ENCODE peak calls at places on chromosome 6, in seven cellular contexts. One of them, this sample, is unnamed.

GRCh38 chr6:56475736-56476457 is 166.8 kb downstream of the DST start:
- DNase-seq in Peyer's patch: no peak
- DNase-seq in breast epithelium: no peak
- DNase-seq in lung: no peak
- DNase-seq in left lung: no peak
- DNase-seq in HepG2: peak; percentile 7
- DNase-seq in naive thymus-derived CD4-positive, alpha-beta T cell: no peak
- DNase-seq in this sample: no peak

GRCh38 chr6:25945175-25945574 is 14.7 kb upstream of the SLC17A2 start:
- DNase-seq in left lung: no peak
- DNase-seq in breast epithelium: no peak
- DNase-seq in Peyer's patch: no peak
- DNase-seq in lung: no peak
- DNase-seq in HepG2: no peak
- DNase-seq in naive thymus-derived CD4-positive, alpha-beta T cell: no peak
- DNase-seq in this sample: no peak

GRCh38 chr6:166515072-166515810 is 71.2 kb downstream of the RAMACL start:
- DNase-seq in naive thymus-derived CD4-positive, alpha-beta T cell: no peak
- DNase-seq in lung: no peak
- DNase-seq in breast epithelium: no peak
- DNase-seq in Peyer's patch: peak; percentile 48
- DNase-seq in left lung: no peak
- DNase-seq in HepG2: peak; percentile 14
- DNase-seq in this sample: no peak

GRCh38 chr6:122869437-122870024 is 80.5 kb downstream of the SMPDL3A start:
- DNase-seq in HepG2: peak; percentile 53
- DNase-seq in Peyer's patch: peak; percentile 51
- DNase-seq in naive thymus-derived CD4-positive, alpha-beta T cell: no peak
- DNase-seq in left lung: no peak
- DNase-seq in breast epithelium: no peak
- DNase-seq in lung: no peak
- DNase-seq in this sample: no peak

GRCh38 chr6:20490591-20490990 is 43.7 kb upstream of the CDKAL1 start:
- DNase-seq in Peyer's patch: no peak
- DNase-seq in lung: no peak
- DNase-seq in left lung: no peak
- DNase-seq in breast epithelium: no peak
- DNase-seq in HepG2: no peak
- DNase-seq in naive thymus-derived CD4-positive, alpha-beta T cell: no peak
- DNase-seq in this sample: no peak

GRCh38 chr6:169328112-169328801 is 74.6 kb upstream of the THBS2 start:
- DNase-seq in Peyer's patch: no peak
- DNase-seq in naive thymus-derived CD4-positive, alpha-beta T cell: no peak
- DNase-seq in HepG2: no peak
- DNase-seq in lung: no peak
- DNase-seq in left lung: no peak
- DNase-seq in breast epithelium: no peak
- DNase-seq in this sample: no peak

GRCh38 chr6:83463886-83464285 is 33.0 kb upstream of the ME1 start:
- DNase-seq in naive thymus-derived CD4-positive, alpha-beta T cell: no peak
- DNase-seq in Peyer's patch: no peak
- DNase-seq in lung: no peak
- DNase-seq in HepG2: no peak
- DNase-seq in left lung: no peak
- DNase-seq in breast epithelium: no peak
- DNase-seq in this sample: no peak

GRCh38 chr6:111096246-111096645 is 8.9 kb downstream of the SLC16A10 start:
- DNase-seq in Peyer's patch: peak; percentile 72
- DNase-seq in HepG2: no peak
- DNase-seq in lung: peak; percentile 56
- DNase-seq in naive thymus-derived CD4-positive, alpha-beta T cell: peak; percentile 85
- DNase-seq in left lung: no peak
- DNase-seq in breast epithelium: no peak
- DNase-seq in this sample: no peak

GRCh38 chr6:148407372-148407771 is 64.7 kb downstream of the SASH1 start:
- DNase-seq in breast epithelium: no peak
- DNase-seq in lung: no peak
- DNase-seq in left lung: no peak
- DNase-seq in naive thymus-derived CD4-positive, alpha-beta T cell: no peak
- DNase-seq in HepG2: no peak
- DNase-seq in Peyer's patch: no peak
- DNase-seq in this sample: peak; percentile 39

GRCh38 chr6:109452181-109452580 is 3.4 kb downstream of the MICAL1 start:
- DNase-seq in left lung: no peak
- DNase-seq in naive thymus-derived CD4-positive, alpha-beta T cell: no peak
- DNase-seq in HepG2: no peak
- DNase-seq in Peyer's patch: no peak
- DNase-seq in lung: no peak
- DNase-seq in breast epithelium: no peak
- DNase-seq in this sample: no peak

GRCh38 chr6:38149526-38149925 is 330.0 kb downstream of the ZFAND3 start:
- DNase-seq in lung: no peak
- DNase-seq in HepG2: no peak
- DNase-seq in naive thymus-derived CD4-positive, alpha-beta T cell: no peak
- DNase-seq in left lung: no peak
- DNase-seq in breast epithelium: no peak
- DNase-seq in Peyer's patch: no peak
- DNase-seq in this sample: no peak

GRCh38 chr6:15410752-15411151 is 164.9 kb downstream of the JARID2 start:
- DNase-seq in Peyer's patch: no peak
- DNase-seq in left lung: no peak
- DNase-seq in breast epithelium: no peak
- DNase-seq in naive thymus-derived CD4-positive, alpha-beta T cell: no peak
- DNase-seq in HepG2: no peak
- DNase-seq in lung: no peak
- DNase-seq in this sample: no peak

GRCh38 chr6:150343434-150343833 is 25.4 kb upstream of the IYD start:
- DNase-seq in naive thymus-derived CD4-positive, alpha-beta T cell: no peak
- DNase-seq in breast epithelium: no peak
- DNase-seq in lung: no peak
- DNase-seq in HepG2: no peak
- DNase-seq in left lung: no peak
- DNase-seq in Peyer's patch: no peak
- DNase-seq in this sample: no peak

GRCh38 chr6:6798430-6798829 is 209.9 kb downstream of the LY86 start:
- DNase-seq in HepG2: no peak
- DNase-seq in left lung: no peak
- DNase-seq in lung: no peak
- DNase-seq in breast epithelium: no peak
- DNase-seq in naive thymus-derived CD4-positive, alpha-beta T cell: no peak
- DNase-seq in Peyer's patch: no peak
- DNase-seq in this sample: no peak

GRCh38 chr6:15327271-15327670 is 81.4 kb downstream of the JARID2 start:
- DNase-seq in naive thymus-derived CD4-positive, alpha-beta T cell: peak; percentile 43
- DNase-seq in HepG2: no peak
- DNase-seq in lung: peak; percentile 41
- DNase-seq in left lung: no peak
- DNase-seq in Peyer's patch: peak; percentile 76
- DNase-seq in breast epithelium: no peak
- DNase-seq in this sample: no peak

GRCh38 chr6:108115598-108116058 is 41.1 kb upstream of the OSTM1 start:
- DNase-seq in left lung: peak; percentile 49
- DNase-seq in lung: peak; percentile 71
- DNase-seq in breast epithelium: no peak
- DNase-seq in HepG2: peak; percentile 47
- DNase-seq in Peyer's patch: peak; percentile 73
- DNase-seq in naive thymus-derived CD4-positive, alpha-beta T cell: no peak
- DNase-seq in this sample: no peak

GRCh38 chr6:162750776-162751175 is 23.0 kb downstream of the PACRG start:
- DNase-seq in breast epithelium: no peak
- DNase-seq in naive thymus-derived CD4-positive, alpha-beta T cell: no peak
- DNase-seq in lung: no peak
- DNase-seq in left lung: no peak
- DNase-seq in Peyer's patch: no peak
- DNase-seq in HepG2: peak; percentile 23
- DNase-seq in this sample: no peak

GRCh38 chr6:54878705-54879104 is 32.1 kb downstream of the FAM83B start:
- DNase-seq in naive thymus-derived CD4-positive, alpha-beta T cell: no peak
- DNase-seq in breast epithelium: no peak
- DNase-seq in left lung: no peak
- DNase-seq in Peyer's patch: no peak
- DNase-seq in lung: no peak
- DNase-seq in HepG2: peak; percentile 28
- DNase-seq in this sample: no peak

GRCh38 chr6:43497694-43498093 is 12.5 kb downstream of the LRRC73 start:
- DNase-seq in naive thymus-derived CD4-positive, alpha-beta T cell: no peak
- DNase-seq in HepG2: no peak
- DNase-seq in left lung: no peak
- DNase-seq in Peyer's patch: no peak
- DNase-seq in lung: no peak
- DNase-seq in breast epithelium: no peak
- DNase-seq in this sample: no peak
- H3K27ac ChIP-seq in naive thymus-derived CD4-positive, alpha-beta T cell: no peak overlapping the region
- H3K27ac ChIP-seq in HepG2: no peak overlapping the region
- H3K27ac ChIP-seq in left lung: no peak overlapping the region
- H3K27ac ChIP-seq in Peyer's patch: no peak overlapping the region
- H3K27ac ChIP-seq in lung: no peak overlapping the region
- H3K27ac ChIP-seq in breast epithelium: peak overlapping the region; percentile 58
- H3K27ac ChIP-seq in this sample: no peak overlapping the region

GRCh38 chr6:112176175-112176574 is 78.2 kb downstream of the LAMA4 start:
- DNase-seq in naive thymus-derived CD4-positive, alpha-beta T cell: no peak
- DNase-seq in Peyer's patch: no peak
- DNase-seq in HepG2: no peak
- DNase-seq in lung: no peak
- DNase-seq in breast epithelium: no peak
- DNase-seq in left lung: no peak
- DNase-seq in this sample: no peak

GRCh38 chr6:112178846-112179245 is 75.5 kb downstream of the LAMA4 start:
- DNase-seq in lung: no peak
- DNase-seq in HepG2: no peak
- DNase-seq in breast epithelium: no peak
- DNase-seq in naive thymus-derived CD4-positive, alpha-beta T cell: no peak
- DNase-seq in Peyer's patch: no peak
- DNase-seq in left lung: no peak
- DNase-seq in this sample: no peak

GRCh38 chr6:112172540-112172939 is 81.8 kb downstream of the LAMA4 start:
- DNase-seq in Peyer's patch: no peak
- DNase-seq in breast epithelium: no peak
- DNase-seq in HepG2: no peak
- DNase-seq in lung: no peak
- DNase-seq in naive thymus-derived CD4-positive, alpha-beta T cell: no peak
- DNase-seq in left lung: no peak
- DNase-seq in this sample: no peak

GRCh38 chr6:112177081-112177480 is 77.3 kb downstream of the LAMA4 start:
- DNase-seq in HepG2: no peak
- DNase-seq in left lung: no peak
- DNase-seq in breast epithelium: no peak
- DNase-seq in naive thymus-derived CD4-positive, alpha-beta T cell: no peak
- DNase-seq in Peyer's patch: no peak
- DNase-seq in lung: no peak
- DNase-seq in this sample: no peak

DNA sequence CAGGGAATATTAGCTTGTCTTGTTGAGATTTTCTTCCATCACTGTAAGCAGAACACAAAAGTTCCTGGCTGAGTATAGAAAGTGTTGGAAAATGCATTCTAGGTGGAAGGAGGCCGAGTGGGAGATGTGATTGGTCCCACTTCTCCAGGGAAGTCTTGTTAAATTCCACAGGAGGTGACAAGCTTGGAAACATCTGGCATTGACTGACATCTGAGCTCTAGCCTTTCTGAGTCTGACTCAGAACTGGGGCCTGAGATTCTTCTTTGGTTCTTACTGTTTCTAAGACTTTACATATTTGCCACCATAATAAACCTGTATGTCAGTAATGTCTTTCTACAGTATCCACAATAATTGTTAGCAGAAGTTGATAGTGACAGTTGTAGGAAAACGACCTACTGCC is 81.0 kb downstream of the LAMA4 start:
- DNase-seq in left lung: no peak
- DNase-seq in Peyer's patch: no peak
- DNase-seq in HepG2: no peak
- DNase-seq in naive thymus-derived CD4-positive, alpha-beta T cell: no peak
- DNase-seq in breast epithelium: no peak
- DNase-seq in lung: no peak
- DNase-seq in this sample: no peak
- H3K36me3 ChIP-seq in left lung: no peaks in the 10 kb centered on the region
- H3K36me3 ChIP-seq in Peyer's patch: peaks cover 35% of the 10 kb centered on the region
- H3K36me3 ChIP-seq in HepG2: no peaks in the 10 kb centered on the region
- H3K36me3 ChIP-seq in naive thymus-derived CD4-positive, alpha-beta T cell: no peaks in the 10 kb centered on the region
- H3K36me3 ChIP-seq in breast epithelium: no peaks in the 10 kb centered on the region
- H3K36me3 ChIP-seq in lung: peaks cover 5% of the 10 kb centered on the region
- H3K36me3 ChIP-seq in this sample: peaks cover 6% of the 10 kb centered on the region

DNA sequence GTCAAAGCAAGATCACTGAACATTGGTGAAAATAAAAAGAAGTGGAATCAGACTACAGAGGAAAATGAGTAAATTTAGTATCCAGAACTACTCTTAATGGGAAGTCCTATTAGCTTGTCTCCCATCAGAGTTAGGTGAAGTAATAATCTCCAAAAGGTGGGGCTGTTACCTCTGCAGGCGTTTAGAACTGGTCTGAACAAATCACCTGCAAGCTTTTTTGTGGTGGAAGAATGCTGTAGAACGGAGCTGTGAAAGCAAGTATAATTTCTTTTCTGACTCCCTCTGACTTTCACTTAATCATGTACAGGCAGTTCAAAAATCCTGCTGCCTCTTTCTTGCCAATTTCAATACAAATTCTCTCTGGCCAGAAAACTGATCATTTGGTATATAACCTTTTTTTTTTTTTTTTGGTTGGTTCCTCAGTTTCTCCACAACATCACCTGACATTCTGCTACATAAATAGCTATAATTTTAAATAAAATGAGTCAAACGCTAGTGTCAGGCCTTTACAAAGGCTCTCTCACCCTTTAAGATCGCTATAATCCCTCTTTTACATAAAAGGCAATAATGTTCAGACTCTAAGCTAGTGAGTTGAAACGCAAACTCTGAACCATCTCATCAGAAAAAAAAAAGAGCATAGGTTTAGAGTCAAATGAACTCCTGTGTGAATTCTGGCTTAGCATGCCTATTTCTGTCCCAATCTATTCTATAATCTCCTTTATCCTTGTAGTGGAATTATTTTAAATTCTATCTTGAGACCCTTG is 38.8 kb downstream of the CITED2 start:
- DNase-seq in naive thymus-derived CD4-positive, alpha-beta T cell: no peak
- DNase-seq in left lung: no peak
- DNase-seq in Peyer's patch: no peak
- DNase-seq in breast epithelium: no peak
- DNase-seq in HepG2: no peak
- DNase-seq in lung: no peak
- DNase-seq in this sample: no peak
- H3K27ac ChIP-seq in naive thymus-derived CD4-positive, alpha-beta T cell: no peak overlapping the region
- H3K27ac ChIP-seq in left lung: peak overlapping the region; percentile 77
- H3K27ac ChIP-seq in Peyer's patch: no peak overlapping the region
- H3K27ac ChIP-seq in breast epithelium: peak overlapping the region; percentile 88
- H3K27ac ChIP-seq in HepG2: no peak overlapping the region
- H3K27ac ChIP-seq in lung: peak overlapping the region; percentile 78
- H3K27ac ChIP-seq in this sample: peak overlapping the region; percentile 72

GRCh38 chr6:43359381-43359780 is 10.1 kb downstream of the ZNF318 start:
- DNase-seq in left lung: no peak
- DNase-seq in naive thymus-derived CD4-positive, alpha-beta T cell: no peak
- DNase-seq in HepG2: no peak
- DNase-seq in breast epithelium: no peak
- DNase-seq in lung: no peak
- DNase-seq in Peyer's patch: no peak
- DNase-seq in this sample: no peak
- H3K36me3 ChIP-seq in left lung: peaks cover 7% of the 10 kb centered on the region
- H3K36me3 ChIP-seq in naive thymus-derived CD4-positive, alpha-beta T cell: peaks cover 14% of the 10 kb centered on the region
- H3K36me3 ChIP-seq in HepG2: peaks cover 73% of the 10 kb centered on the region
- H3K36me3 ChIP-seq in breast epithelium: peaks cover 6% of the 10 kb centered on the region
- H3K36me3 ChIP-seq in lung: peaks cover 33% of the 10 kb centered on the region
- H3K36me3 ChIP-seq in Peyer's patch: peaks cover 76% of the 10 kb centered on the region
- H3K36me3 ChIP-seq in this sample: peaks cover 38% of the 10 kb centered on the region